ENCODE peak calls at places on chromosomes 1 and 21, in six cellular contexts. One of them, this sample, is unnamed.

GRCh38 chr1:205274041-205274691 is 46.4 kb downstream of the TMCC2 start:
- DNase-seq in ELR: no peak
- DNase-seq in NCI-H1092 treated with DMSO at 0.1 percent for 48 hours: no peak
- DNase-seq in T-helper 9 cell: no peak
- DNase-seq in Right ventricle myocardium superior: no peak
- DNase-seq in GM13977: peak; percentile 46
- DNase-seq in this sample: no peak

GRCh38 chr1:11768821-11769220 is 6.8 kb downstream of the C1orf167 start:
- DNase-seq in ELR: no peak
- DNase-seq in NCI-H1092 treated with DMSO at 0.1 percent for 48 hours: no peak
- DNase-seq in T-helper 9 cell: no peak
- DNase-seq in Right ventricle myocardium superior: no peak
- DNase-seq in GM13977: no peak
- DNase-seq in this sample: peak; percentile 20

GRCh38 chr21:17783816-17784598 is 35.1 kb downstream of the C21orf91 start:
- DNase-seq in ELR: no peak
- DNase-seq in NCI-H1092 treated with DMSO at 0.1 percent for 48 hours: no peak
- DNase-seq in T-helper 9 cell: no peak
- DNase-seq in Right ventricle myocardium superior: no peak
- DNase-seq in GM13977: no peak
- DNase-seq in this sample: no peak

GRCh38 chr1:193747579-193747978 is 561.2 kb upstream of the B3GALT2 start:
- DNase-seq in ELR: peak; percentile 45
- DNase-seq in NCI-H1092 treated with DMSO at 0.1 percent for 48 hours: no peak
- DNase-seq in T-helper 9 cell: no peak
- DNase-seq in Right ventricle myocardium superior: no peak
- DNase-seq in GM13977: no peak
- DNase-seq in this sample: no peak

GRCh38 chr21:37564924-37565529 is 198.5 kb downstream of the DYRK1A start:
- DNase-seq in ELR: peak; percentile 42
- DNase-seq in NCI-H1092 treated with DMSO at 0.1 percent for 48 hours: peak; percentile 51
- DNase-seq in T-helper 9 cell: no peak
- DNase-seq in Right ventricle myocardium superior: no peak
- DNase-seq in GM13977: no peak
- DNase-seq in this sample: peak; percentile 95

GRCh38 chr1:207407655-207408256 is 46.4 kb upstream of the CR2 start:
- DNase-seq in ELR: no peak
- DNase-seq in NCI-H1092 treated with DMSO at 0.1 percent for 48 hours: no peak
- DNase-seq in T-helper 9 cell: no peak
- DNase-seq in Right ventricle myocardium superior: no peak
- DNase-seq in GM13977: peak; percentile 21
- DNase-seq in this sample: no peak

GRCh38 chr1:53541761-53542550 is 82.8 kb downstream of the DMRTB1 start:
- DNase-seq in ELR: peak; percentile 91
- DNase-seq in NCI-H1092 treated with DMSO at 0.1 percent for 48 hours: no peak
- DNase-seq in T-helper 9 cell: no peak
- DNase-seq in Right ventricle myocardium superior: peak; percentile 17
- DNase-seq in GM13977: no peak
- DNase-seq in this sample: peak; percentile 78

GRCh38 chr21:36422279-36423098 is 37.3 kb downstream of the CHAF1B start:
- DNase-seq in ELR: peak; percentile 73
- DNase-seq in NCI-H1092 treated with DMSO at 0.1 percent for 48 hours: peak; percentile 13
- DNase-seq in T-helper 9 cell: peak; percentile 6
- DNase-seq in Right ventricle myocardium superior: peak; percentile 49
- DNase-seq in GM13977: peak; percentile 74
- DNase-seq in this sample: peak; percentile 68

GRCh38 chr1:182614796-182615451 is 10.7 kb upstream of the RGS16 start:
- DNase-seq in ELR: peak; percentile 81
- DNase-seq in NCI-H1092 treated with DMSO at 0.1 percent for 48 hours: peak; percentile 95
- DNase-seq in T-helper 9 cell: peak; percentile 29
- DNase-seq in Right ventricle myocardium superior: peak; percentile 91
- DNase-seq in GM13977: peak; percentile 66
- DNase-seq in this sample: peak; percentile 97